ENCODE peak calls at places on chromosome 20, in eight cellular contexts. One of them, this sample, is unnamed.

GRCh38 chr20:52295556-52295955 is 104.0 kb upstream of the ZFP64 start:
- DNase-seq in IMR-90: peak
- DNase-seq in HCT116: no peak
- DNase-seq in H1: no peak
- DNase-seq in GM12878: no peak
- DNase-seq in HepG2: no peak
- DNase-seq in SK-N-SH: no peak
- DNase-seq in K562: no peak
- DNase-seq in this sample: no peak

GRCh38 chr20:53208110-53208908 is 236.2 kb downstream of the TSHZ2 start:
- DNase-seq in IMR-90: no peak
- DNase-seq in HCT116: no peak
- DNase-seq in H1: no peak
- DNase-seq in GM12878: no peak
- DNase-seq in HepG2: no peak
- DNase-seq in SK-N-SH: peak
- DNase-seq in K562: peak
- DNase-seq in this sample: peak

GRCh38 chr20:53550590-53551187 is 43.0 kb downstream of the ZNF217 start:
- DNase-seq in IMR-90: no peak
- DNase-seq in HCT116: no peak
- DNase-seq in H1: no peak
- DNase-seq in GM12878: no peak
- DNase-seq in HepG2: peak
- DNase-seq in SK-N-SH: no peak
- DNase-seq in K562: no peak
- DNase-seq in this sample: no peak

GRCh38 chr20:2296545-2297351 is 947 bp downstream of the TGM3 start:
- DNase-seq in IMR-90: no peak
- DNase-seq in HCT116: no peak
- DNase-seq in H1: no peak
- DNase-seq in GM12878: no peak
- DNase-seq in HepG2: no peak
- DNase-seq in SK-N-SH: no peak
- DNase-seq in K562: no peak
- DNase-seq in this sample: no peak

GRCh38 chr20:12984069-12984765 is 24.6 kb upstream of the SPTLC3 start:
- DNase-seq in IMR-90: no peak
- DNase-seq in HCT116: no peak
- DNase-seq in H1: no peak
- DNase-seq in GM12878: no peak
- DNase-seq in HepG2: no peak
- DNase-seq in SK-N-SH: no peak
- DNase-seq in K562: no peak
- DNase-seq in this sample: no peak

GRCh38 chr20:62367483-62368302 is 581 bp upstream of the LAMA5 start:
- DNase-seq in IMR-90: no peak
- DNase-seq in HCT116: no peak
- DNase-seq in H1: no peak
- DNase-seq in GM12878: no peak
- DNase-seq in HepG2: peak
- DNase-seq in SK-N-SH: peak
- DNase-seq in K562: no peak
- DNase-seq in this sample: no peak

GRCh38 chr20:62436692-62437091 is 9.4 kb upstream of the RBBP8NL start:
- DNase-seq in IMR-90: no peak
- DNase-seq in HCT116: no peak
- DNase-seq in H1: no peak
- DNase-seq in GM12878: no peak
- DNase-seq in HepG2: no peak
- DNase-seq in SK-N-SH: no peak
- DNase-seq in K562: no peak
- DNase-seq in this sample: no peak

GRCh38 chr20:48813930-48814546 is 13.8 kb downstream of the PREX1 start:
- DNase-seq in IMR-90: no peak
- DNase-seq in HCT116: no peak
- DNase-seq in H1: no peak
- DNase-seq in GM12878: no peak
- DNase-seq in HepG2: no peak
- DNase-seq in SK-N-SH: no peak
- DNase-seq in K562: no peak
- DNase-seq in this sample: no peak

GRCh38 chr20:62818592-62819493 is 2.0 kb downstream of the COL9A3 start:
- DNase-seq in IMR-90: peak
- DNase-seq in HCT116: no peak
- DNase-seq in H1: no peak
- DNase-seq in GM12878: no peak
- DNase-seq in HepG2: peak
- DNase-seq in SK-N-SH: peak
- DNase-seq in K562: no peak
- DNase-seq in this sample: no peak

GRCh38 chr20:6142348-6142993 is 19.6 kb upstream of the FERMT1 start:
- DNase-seq in IMR-90: peak
- DNase-seq in HCT116: peak
- DNase-seq in H1: no peak
- DNase-seq in GM12878: peak
- DNase-seq in HepG2: peak
- DNase-seq in SK-N-SH: peak
- DNase-seq in K562: peak
- DNase-seq in this sample: peak

GRCh38 chr20:31559704-31560093 is 45.4 kb upstream of the ID1 start:
- DNase-seq in IMR-90: no peak
- DNase-seq in HCT116: no peak
- DNase-seq in H1: no peak
- DNase-seq in GM12878: no peak
- DNase-seq in HepG2: no peak
- DNase-seq in SK-N-SH: no peak
- DNase-seq in K562: no peak
- DNase-seq in this sample: no peak

GRCh38 chr20:31562241-31562640 is 42.8 kb upstream of the ID1 start:
- DNase-seq in IMR-90: no peak
- DNase-seq in HCT116: peak
- DNase-seq in H1: no peak
- DNase-seq in GM12878: no peak
- DNase-seq in HepG2: no peak
- DNase-seq in SK-N-SH: no peak
- DNase-seq in K562: no peak
- DNase-seq in this sample: no peak

GRCh38 chr20:31560900-31561598 is 44.0 kb upstream of the ID1 start:
- DNase-seq in IMR-90: peak
- DNase-seq in HCT116: peak
- DNase-seq in H1: no peak
- DNase-seq in GM12878: no peak
- DNase-seq in HepG2: no peak
- DNase-seq in SK-N-SH: no peak
- DNase-seq in K562: no peak
- DNase-seq in this sample: peak

GRCh38 chr20:31564284-31564683 is 40.8 kb upstream of the ID1 start:
- DNase-seq in IMR-90: no peak
- DNase-seq in HCT116: no peak
- DNase-seq in H1: no peak
- DNase-seq in GM12878: no peak
- DNase-seq in HepG2: no peak
- DNase-seq in SK-N-SH: no peak
- DNase-seq in K562: no peak
- DNase-seq in this sample: no peak

DNA sequence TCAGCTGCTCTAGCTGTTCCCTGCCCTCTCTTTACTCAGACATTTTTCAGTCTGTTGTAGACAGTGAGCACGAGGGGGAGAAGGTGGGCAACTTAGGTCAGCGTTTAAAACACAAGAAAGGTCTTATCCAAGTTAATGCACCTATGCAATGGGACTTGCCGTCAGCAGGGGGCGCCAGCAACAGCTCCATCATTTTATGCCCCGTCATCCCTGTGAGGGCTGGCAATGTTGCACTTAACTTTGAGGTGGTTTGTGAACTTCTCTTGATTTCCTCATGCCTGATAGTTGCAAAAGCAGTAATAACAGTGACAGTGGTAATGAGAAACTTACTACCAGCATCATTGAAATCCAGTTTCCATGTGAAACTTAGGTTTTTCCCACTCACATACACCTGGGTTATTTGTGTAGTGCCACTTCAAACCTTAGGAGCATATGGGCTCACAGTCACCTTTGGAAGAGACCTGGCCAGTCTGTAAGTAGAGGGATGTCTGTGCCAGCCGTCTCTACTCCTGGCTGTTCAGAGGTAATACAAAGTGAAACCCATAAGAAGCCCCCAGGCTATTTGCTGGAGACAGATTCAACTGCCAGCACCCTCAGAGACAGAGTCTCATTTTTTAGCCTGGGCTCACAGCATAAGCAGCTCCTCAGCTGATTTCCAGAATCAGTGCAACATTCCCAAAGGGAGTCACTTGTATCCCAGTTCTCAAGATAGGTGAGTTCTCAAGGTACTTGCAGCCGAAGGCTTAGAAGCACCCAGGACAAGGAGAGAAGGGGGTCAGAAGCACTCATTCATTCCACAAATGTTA is 44.8 kb upstream of the ID1 start:
- DNase-seq in IMR-90: peak
- DNase-seq in HCT116: peak
- DNase-seq in H1: no peak
- DNase-seq in GM12878: no peak
- DNase-seq in HepG2: peak
- DNase-seq in SK-N-SH: peak
- DNase-seq in K562: peak
- DNase-seq in this sample: peak
- TF ChIP-seq RAD21 in IMR-90: peak
- TF ChIP-seq RAD21 in HCT116: no peak
- TF ChIP-seq RAD21 in H1: peak
- TF ChIP-seq RAD21 in GM12878: peak
- TF ChIP-seq RAD21 in HepG2: peak
- TF ChIP-seq RAD21 in SK-N-SH: peak
- TF ChIP-seq RAD21 in K562: peak
- TF ChIP-seq RAD21 in this sample: peak

GRCh38 chr20:58705525-58705924 is 12.9 kb downstream of the NPEPL1 start:
- DNase-seq in IMR-90: no peak
- DNase-seq in HCT116: no peak
- DNase-seq in H1: no peak
- DNase-seq in GM12878: no peak
- DNase-seq in HepG2: no peak
- DNase-seq in SK-N-SH: peak
- DNase-seq in K562: no peak
- DNase-seq in this sample: no peak
- TF ChIP-seq RAD21 in IMR-90: no peak
- TF ChIP-seq RAD21 in HCT116: no peak
- TF ChIP-seq RAD21 in H1: no peak
- TF ChIP-seq RAD21 in GM12878: no peak
- TF ChIP-seq RAD21 in HepG2: no peak
- TF ChIP-seq RAD21 in SK-N-SH: no peak
- TF ChIP-seq RAD21 in K562: no peak
- TF ChIP-seq RAD21 in this sample: no peak

GRCh38 chr20:58389324-58389967 is 417 bp downstream of the VAPB start:
- DNase-seq in IMR-90: peak
- DNase-seq in HCT116: no peak
- DNase-seq in H1: no peak
- DNase-seq in GM12878: no peak
- DNase-seq in HepG2: peak
- DNase-seq in SK-N-SH: peak
- DNase-seq in K562: peak
- DNase-seq in this sample: no peak
- TF ChIP-seq RAD21 in IMR-90: no peak
- TF ChIP-seq RAD21 in HCT116: no peak
- TF ChIP-seq RAD21 in H1: no peak
- TF ChIP-seq RAD21 in GM12878: no peak
- TF ChIP-seq RAD21 in HepG2: peak
- TF ChIP-seq RAD21 in SK-N-SH: no peak
- TF ChIP-seq RAD21 in K562: no peak
- TF ChIP-seq RAD21 in this sample: no peak

DNA sequence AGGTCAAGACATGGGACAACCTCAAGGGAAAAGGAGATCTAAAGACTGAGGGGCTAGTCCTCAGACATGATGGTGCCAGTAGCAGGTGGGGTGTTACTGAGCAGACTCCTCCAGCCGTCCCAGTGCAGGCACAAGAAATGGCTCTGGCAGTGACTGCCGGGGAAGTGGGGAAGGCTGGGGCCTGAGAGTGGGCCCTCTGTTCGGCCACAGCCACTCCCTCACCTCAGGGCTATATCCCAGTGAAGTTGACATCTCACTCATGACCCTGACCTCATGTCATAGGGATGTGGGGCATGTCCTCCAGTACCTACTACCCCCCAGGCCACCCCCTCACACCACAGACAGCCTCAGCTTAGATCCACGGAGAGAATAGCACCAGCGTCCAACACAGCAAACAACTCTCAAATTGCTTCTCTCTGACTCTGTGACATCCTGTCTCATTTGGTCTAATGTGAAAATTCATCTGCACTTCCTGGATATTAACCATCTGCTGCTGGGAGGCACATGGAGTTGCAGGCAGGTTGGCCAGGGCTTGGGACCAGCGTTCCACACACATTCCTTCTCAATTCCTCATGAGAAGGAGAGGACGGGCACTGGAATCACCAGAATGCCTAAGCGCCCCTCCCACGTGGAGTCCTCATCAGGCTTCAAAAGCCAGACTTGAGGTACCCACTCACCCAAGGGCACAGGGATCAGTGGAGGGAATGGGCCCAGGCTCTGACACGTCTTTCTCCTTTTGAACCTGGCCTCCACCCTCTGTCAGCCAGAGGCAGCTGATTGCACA is 163.7 kb upstream of the CST7 start:
- DNase-seq in IMR-90: peak
- DNase-seq in HCT116: no peak
- DNase-seq in H1: no peak
- DNase-seq in GM12878: no peak
- DNase-seq in HepG2: no peak
- DNase-seq in SK-N-SH: no peak
- DNase-seq in K562: no peak
- DNase-seq in this sample: no peak
- TF ChIP-seq RAD21 in IMR-90: no peak
- TF ChIP-seq RAD21 in HCT116: no peak
- TF ChIP-seq RAD21 in H1: no peak
- TF ChIP-seq RAD21 in GM12878: no peak
- TF ChIP-seq RAD21 in HepG2: no peak
- TF ChIP-seq RAD21 in SK-N-SH: no peak
- TF ChIP-seq RAD21 in K562: no peak
- TF ChIP-seq RAD21 in this sample: no peak

This sample was measured in A549.